ENCODE peak calls at places on chromosomes 7 and 10, in four cellular contexts. N, J, U and V are unnamed samples.
A peak's percentile ranks its signal among the peaks of the same experiment; 100 is the strongest.

GRCh38 chr7:48299580-48300169 is 128.4 kb downstream of the ABCA13 start:
- DNase-seq in U (no peak), N (peak; percentile 89), J (no peak), V (peak; percentile 21)

GRCh38 chr7:139651308-139651707 is 126.5 kb downstream of the HIPK2 start:
- DNase-seq in J (no peak), U (no peak), N (peak; percentile 21), V (no peak)

GRCh38 chr10:101629781-101630419 is 41.8 kb downstream of the DPCD start:
- DNase-seq in J (no peak), U (peak; percentile 55), N (no peak), V (no peak)

GRCh38 chr10:120386896-120387295 is 70.1 kb upstream of the PLPP4 start:
- DNase-seq in N (no peak), U (no peak), J (no peak), V (no peak)

GRCh38 chr7:7183061-7183832 is 903 bp downstream of the C1GALT1 start:
- DNase-seq in N (peak; percentile 47), U (peak; percentile 65), J (peak; percentile 84), V (no peak)

GRCh38 chr7:327991-328702 is 38.2 kb downstream of the FOXL3 start:
- DNase-seq in U (no peak), N (no peak), J (no peak), V (no peak)

GRCh38 chr10:7407368-7408002 is 3.3 kb downstream of the SFMBT2 start:
- DNase-seq in N (no peak), U (peak; percentile 35), J (peak; percentile 24), V (no peak)

GRCh38 chr10:12358863-12359647 is 9.7 kb downstream of the CAMK1D start:
- DNase-seq in N (no peak), U (peak; percentile 33), J (no peak), V (no peak)

GRCh38 chr7:151550601-151551286 is 31.0 kb upstream of the RHEB start:
- DNase-seq in N (peak; percentile 65), J (no peak), U (no peak), V (no peak)

GRCh38 chr10:51244739-51245138 is 170.5 kb downstream of the PRKG1 start:
- DNase-seq in N (peak; percentile 71), J (no peak), U (no peak), V (no peak)

GRCh38 chr10:118840071-118840775 is 85.5 kb upstream of the CACUL1 start:
- DNase-seq in U (no peak), N (peak; percentile 73), J (peak; percentile 22), V (no peak)

GRCh38 chr10:12241810-12242529 is 46.0 kb downstream of the CDC123 start:
- DNase-seq in U (peak; percentile 62), N (peak; percentile 33), J (no peak), V (no peak)

GRCh38 chr10:88923525-88923924 is 29.0 kb downstream of the ACTA2 start:
- DNase-seq in J (no peak), N (peak; percentile 20), U (no peak), V (no peak)

GRCh38 chr7:1560620-1561031 is 4.6 kb upstream of the TMEM184A start:
- DNase-seq in J (no peak), N (no peak), U (no peak), V (no peak)

GRCh38 chr7:30168800-30169584 is 34.2 kb downstream of the MTURN start:
- DNase-seq in J (no peak), N (peak; percentile 91), U (no peak), V (no peak)

GRCh38 chr10:70130878-70131559 is 1.6 kb downstream of the AIFM2 start:
- DNase-seq in U (no peak), J (no peak), N (peak; percentile 86), V (no peak)

GRCh38 chr7:50657341-50657873 is 92.2 kb upstream of the DDC start:
- DNase-seq in N (peak; percentile 94), J (no peak), U (no peak), V (no peak)

GRCh38 chr10:68666280-68666760 is 54.7 kb upstream of the CCAR1 start:
- DNase-seq in N (peak; percentile 94), J (no peak), U (no peak), V (no peak)

GRCh38 chr7:82335927-82336326 is 107.7 kb downstream of the CACNA2D1 start:
- DNase-seq in N (no peak), J (no peak), U (no peak), V (no peak)

GRCh38 chr10:79203833-79204232 is 135.1 kb downstream of the ZMIZ1 start:
- DNase-seq in U (peak; percentile 66), J (no peak), N (no peak), V (no peak)

GRCh38 chr10:121448768-121449456 is 149.3 kb downstream of the FGFR2 start:
- DNase-seq in U (no peak), J (peak; percentile 31), N (no peak), V (no peak)

GRCh38 chr10:125538947-125539649 is 143.9 kb downstream of the TEX36 start:
- DNase-seq in N (no peak), J (no peak), U (peak; percentile 64), V (no peak)

GRCh38 chr7:128890306-128891109 is 20.0 kb downstream of the KCP start:
- DNase-seq in J (no peak), U (peak; percentile 27), N (no peak), V (no peak)
- H3K4me3 ChIP-seq in J (no peak overlapping the region), U (peak overlapping the region; percentile 46), N (no peak overlapping the region), V (no peak overlapping the region)

GRCh38 chr10:94349327-94349726 is 13.4 kb downstream of the NOC3L start:
- DNase-seq in N (peak; percentile 60), U (no peak), J (no peak), V (no peak)
- TF ChIP-seq CTCF in N (peak; percentile 7), U (no peak), J (no peak), V (no peak)

GRCh38 chr7:92715963-92716362 is 120.4 kb downstream of the CDK6 start:
- DNase-seq in J (no peak), N (no peak), U (no peak), V (no peak)
- H3K4me3 ChIP-seq in J (no peak overlapping the region), N (no peak overlapping the region), U (no peak overlapping the region), V (no peak overlapping the region)

GRCh38 chr10:72693599-72693915 is 1.6 kb downstream of the MCU start:
- DNase-seq in N (no peak), J (no peak), U (no peak), V (no peak)

GRCh38 chr10:72692897-72693598 is 1.1 kb downstream of the MCU start:
- DNase-seq in J (no peak), U (no peak), N (no peak), V (no peak)

GRCh38 chr10:72695496-72695895 is 3.6 kb downstream of the MCU start:
- DNase-seq in U (no peak), N (no peak), J (no peak), V (no peak)

GRCh38 chr10:72694476-72695369 is 2.8 kb downstream of the MCU start:
- DNase-seq in N (peak; percentile 68), J (no peak), U (no peak), V (no peak)

GRCh38 chr10:72697711-72698110 is 5.8 kb downstream of the MCU start:
- DNase-seq in U (no peak), N (peak; percentile 52), J (no peak), V (no peak)
- TF ChIP-seq CTCF in U (no peak), N (no peak), J (no peak), V (no peak)